ENCODE peak calls at places on chromosomes 7 and 10, in nine cellular contexts. One of them, this sample, is unnamed.

GRCh38 chr10:127570036-127570435 is 20.9 kb downstream of the NPS start:
- DNase-seq in suprapubic skin: no peak
- DNase-seq in mesendoderm: no peak
- DNase-seq in left ventricle myocardium inferior: no peak
- DNase-seq in endodermal cell: no peak
- DNase-seq in heart left ventricle: no peak
- DNase-seq in astrocyte: no peak
- DNase-seq in aorta: no peak
- DNase-seq in mesenchymal stem cell: no peak
- DNase-seq in this sample: no peak

GRCh38 chr7:14398531-14398930 is 409.1 kb upstream of the ETV1 start:
- DNase-seq in suprapubic skin: no peak
- DNase-seq in astrocyte: no peak
- DNase-seq in left ventricle myocardium inferior: no peak
- DNase-seq in aorta: no peak
- DNase-seq in mesendoderm: no peak
- DNase-seq in heart left ventricle: no peak
- DNase-seq in mesenchymal stem cell: no peak
- DNase-seq in endodermal cell: no peak
- DNase-seq in this sample: no peak

GRCh38 chr10:43775379-43775778 is 126.7 kb upstream of the ZNF32 start:
- DNase-seq in mesendoderm: peak; percentile 11
- DNase-seq in left ventricle myocardium inferior: no peak
- DNase-seq in astrocyte: no peak
- DNase-seq in suprapubic skin: no peak
- DNase-seq in heart left ventricle: no peak
- DNase-seq in endodermal cell: no peak
- DNase-seq in aorta: no peak
- DNase-seq in mesenchymal stem cell: no peak
- DNase-seq in this sample: no peak

GRCh38 chr7:101882595-101883564 is 65.5 kb downstream of the CUX1 start:
- DNase-seq in left ventricle myocardium inferior: peak; percentile 71
- DNase-seq in mesendoderm: peak; percentile 87
- DNase-seq in mesenchymal stem cell: peak; percentile 100
- DNase-seq in astrocyte: peak; percentile 100
- DNase-seq in endodermal cell: peak; percentile 80
- DNase-seq in heart left ventricle: peak; percentile 94
- DNase-seq in suprapubic skin: peak; percentile 84
- DNase-seq in aorta: peak; percentile 91
- DNase-seq in this sample: peak; percentile 96

GRCh38 chr7:98526059-98526458 is 91.0 kb upstream of the NPTX2 start:
- DNase-seq in suprapubic skin: no peak
- DNase-seq in mesenchymal stem cell: no peak
- DNase-seq in mesendoderm: no peak
- DNase-seq in aorta: no peak
- DNase-seq in endodermal cell: no peak
- DNase-seq in astrocyte: no peak
- DNase-seq in left ventricle myocardium inferior: no peak
- DNase-seq in heart left ventricle: no peak
- DNase-seq in this sample: no peak

GRCh38 chr10:102669206-102670064 is 25.2 kb downstream of the TRIM8 start:
- DNase-seq in endodermal cell: peak; percentile 77
- DNase-seq in heart left ventricle: peak; percentile 88
- DNase-seq in suprapubic skin: no peak
- DNase-seq in astrocyte: peak; percentile 30
- DNase-seq in mesendoderm: peak; percentile 47
- DNase-seq in mesenchymal stem cell: peak; percentile 72
- DNase-seq in left ventricle myocardium inferior: peak; percentile 65
- DNase-seq in aorta: peak; percentile 83
- DNase-seq in this sample: peak; percentile 87

GRCh38 chr10:35561670-35562069 is 43.5 kb upstream of the GJD4 start:
- DNase-seq in aorta: no peak
- DNase-seq in mesendoderm: no peak
- DNase-seq in astrocyte: no peak
- DNase-seq in heart left ventricle: peak; percentile 57
- DNase-seq in endodermal cell: no peak
- DNase-seq in left ventricle myocardium inferior: peak; percentile 56
- DNase-seq in mesenchymal stem cell: no peak
- DNase-seq in suprapubic skin: no peak
- DNase-seq in this sample: no peak

GRCh38 chr10:3813267-3813666 is 28.3 kb upstream of the KLF6 start:
- DNase-seq in mesendoderm: no peak
- DNase-seq in endodermal cell: no peak
- DNase-seq in aorta: no peak
- DNase-seq in mesenchymal stem cell: no peak
- DNase-seq in astrocyte: no peak
- DNase-seq in suprapubic skin: no peak
- DNase-seq in left ventricle myocardium inferior: no peak
- DNase-seq in heart left ventricle: no peak
- DNase-seq in this sample: no peak

GRCh38 chr7:17663056-17663675 is 277.1 kb downstream of the SNX13 start:
- DNase-seq in astrocyte: peak; percentile 92
- DNase-seq in mesendoderm: peak; percentile 39
- DNase-seq in mesenchymal stem cell: peak; percentile 82
- DNase-seq in left ventricle myocardium inferior: no peak
- DNase-seq in heart left ventricle: no peak
- DNase-seq in aorta: no peak
- DNase-seq in endodermal cell: no peak
- DNase-seq in suprapubic skin: no peak
- DNase-seq in this sample: no peak

GRCh38 chr10:71083457-71083975 is 128.9 kb upstream of the UNC5B start:
- DNase-seq in astrocyte: no peak
- DNase-seq in mesenchymal stem cell: no peak
- DNase-seq in suprapubic skin: peak; percentile 40
- DNase-seq in heart left ventricle: no peak
- DNase-seq in aorta: no peak
- DNase-seq in left ventricle myocardium inferior: no peak
- DNase-seq in endodermal cell: peak; percentile 26
- DNase-seq in mesendoderm: no peak
- DNase-seq in this sample: no peak

GRCh38 chr7:28700790-28701203 is 257.3 kb downstream of the TRIL start:
- DNase-seq in aorta: no peak
- DNase-seq in mesenchymal stem cell: no peak
- DNase-seq in astrocyte: peak; percentile 32
- DNase-seq in endodermal cell: no peak
- DNase-seq in suprapubic skin: no peak
- DNase-seq in heart left ventricle: no peak
- DNase-seq in left ventricle myocardium inferior: no peak
- DNase-seq in mesendoderm: no peak
- DNase-seq in this sample: no peak

GRCh38 chr7:148753224-148753623 is 54.5 kb downstream of the CUL1 start:
- DNase-seq in astrocyte: peak; percentile 14
- DNase-seq in mesenchymal stem cell: no peak
- DNase-seq in heart left ventricle: no peak
- DNase-seq in mesendoderm: no peak
- DNase-seq in suprapubic skin: no peak
- DNase-seq in left ventricle myocardium inferior: no peak
- DNase-seq in aorta: no peak
- DNase-seq in endodermal cell: no peak
- DNase-seq in this sample: no peak

GRCh38 chr10:102713483-102713813 is 749 bp downstream of the ARL3 start:
- DNase-seq in astrocyte: peak; percentile 68
- DNase-seq in mesenchymal stem cell: no peak
- DNase-seq in mesendoderm: no peak
- DNase-seq in aorta: no peak
- DNase-seq in endodermal cell: no peak
- DNase-seq in heart left ventricle: no peak
- DNase-seq in left ventricle myocardium inferior: no peak
- DNase-seq in suprapubic skin: no peak
- DNase-seq in this sample: no peak

GRCh38 chr7:77685219-77685618 is 11.0 kb upstream of the RSBN1L start:
- DNase-seq in left ventricle myocardium inferior: no peak
- DNase-seq in endodermal cell: peak; percentile 56
- DNase-seq in astrocyte: peak; percentile 6
- DNase-seq in suprapubic skin: no peak
- DNase-seq in mesenchymal stem cell: peak; percentile 45
- DNase-seq in mesendoderm: peak; percentile 77
- DNase-seq in heart left ventricle: no peak
- DNase-seq in aorta: no peak
- DNase-seq in this sample: no peak

GRCh38 chr7:33781796-33782195 is 123.5 kb upstream of the BMPER start:
- DNase-seq in left ventricle myocardium inferior: no peak
- DNase-seq in mesenchymal stem cell: no peak
- DNase-seq in suprapubic skin: no peak
- DNase-seq in endodermal cell: no peak
- DNase-seq in astrocyte: no peak
- DNase-seq in aorta: no peak
- DNase-seq in mesendoderm: no peak
- DNase-seq in heart left ventricle: no peak
- DNase-seq in this sample: no peak

GRCh38 chr10:114053946-114054345 is 10.3 kb downstream of the ADRB1 start:
- DNase-seq in heart left ventricle: no peak
- DNase-seq in endodermal cell: no peak
- DNase-seq in suprapubic skin: no peak
- DNase-seq in mesenchymal stem cell: no peak
- DNase-seq in astrocyte: no peak
- DNase-seq in aorta: no peak
- DNase-seq in left ventricle myocardium inferior: no peak
- DNase-seq in mesendoderm: no peak
- DNase-seq in this sample: no peak

GRCh38 chr10:132120734-132121510 is 55.2 kb downstream of the JAKMIP3 start:
- DNase-seq in mesendoderm: no peak
- DNase-seq in heart left ventricle: no peak
- DNase-seq in suprapubic skin: no peak
- DNase-seq in astrocyte: no peak
- DNase-seq in aorta: peak; percentile 40
- DNase-seq in endodermal cell: no peak
- DNase-seq in left ventricle myocardium inferior: no peak
- DNase-seq in mesenchymal stem cell: no peak
- DNase-seq in this sample: no peak

GRCh38 chr7:77537136-77537594 is at the start of gene PTPN12:
- DNase-seq in mesenchymal stem cell: no peak
- DNase-seq in suprapubic skin: peak; percentile 88
- DNase-seq in mesendoderm: peak; percentile 91
- DNase-seq in aorta: peak; percentile 94
- DNase-seq in heart left ventricle: no peak
- DNase-seq in endodermal cell: no peak
- DNase-seq in astrocyte: peak; percentile 61
- DNase-seq in left ventricle myocardium inferior: no peak
- DNase-seq in this sample: no peak

GRCh38 chr10:100544950-100545349 is 9.2 kb downstream of the HIF1AN start:
- DNase-seq in mesendoderm: no peak
- DNase-seq in left ventricle myocardium inferior: no peak
- DNase-seq in heart left ventricle: no peak
- DNase-seq in aorta: no peak
- DNase-seq in astrocyte: no peak
- DNase-seq in suprapubic skin: no peak
- DNase-seq in endodermal cell: no peak
- DNase-seq in mesenchymal stem cell: no peak
- DNase-seq in this sample: no peak
- H3K36me3 ChIP-seq in mesendoderm: peaks cover 21% of the 10 kb centered on the region
- H3K36me3 ChIP-seq in left ventricle myocardium inferior: peaks cover 98% of the 10 kb centered on the region
- H3K36me3 ChIP-seq in heart left ventricle: peaks cover 100% of the 10 kb centered on the region
- H3K36me3 ChIP-seq in aorta: peaks cover 22% of the 10 kb centered on the region
- H3K36me3 ChIP-seq in astrocyte: peaks cover 60% of the 10 kb centered on the region
- H3K36me3 ChIP-seq in suprapubic skin: peaks cover 100% of the 10 kb centered on the region
- H3K36me3 ChIP-seq in endodermal cell: peaks cover 91% of the 10 kb centered on the region
- H3K36me3 ChIP-seq in mesenchymal stem cell: peaks cover 95% of the 10 kb centered on the region
- H3K36me3 ChIP-seq in this sample: peaks cover 100% of the 10 kb centered on the region

GRCh38 chr10:119302172-119302571 is 94.8 kb downstream of the GRK5 start:
- DNase-seq in heart left ventricle: no peak
- DNase-seq in endodermal cell: no peak
- DNase-seq in aorta: no peak
- DNase-seq in suprapubic skin: no peak
- DNase-seq in astrocyte: no peak
- DNase-seq in mesenchymal stem cell: no peak
- DNase-seq in mesendoderm: no peak
- DNase-seq in left ventricle myocardium inferior: no peak
- DNase-seq in this sample: no peak
- H3K27ac ChIP-seq in heart left ventricle: no peak overlapping the region
- H3K27ac ChIP-seq in endodermal cell: no peak overlapping the region
- H3K27ac ChIP-seq in aorta: peak overlapping the region; percentile 56
- H3K27ac ChIP-seq in suprapubic skin: no peak overlapping the region
- H3K27ac ChIP-seq in astrocyte: no peak overlapping the region
- H3K27ac ChIP-seq in mesenchymal stem cell: no peak overlapping the region
- H3K27ac ChIP-seq in mesendoderm: no peak overlapping the region
- H3K27ac ChIP-seq in left ventricle myocardium inferior: peak overlapping the region; percentile 68
- H3K27ac ChIP-seq in this sample: peak overlapping the region; percentile 43

DNA sequence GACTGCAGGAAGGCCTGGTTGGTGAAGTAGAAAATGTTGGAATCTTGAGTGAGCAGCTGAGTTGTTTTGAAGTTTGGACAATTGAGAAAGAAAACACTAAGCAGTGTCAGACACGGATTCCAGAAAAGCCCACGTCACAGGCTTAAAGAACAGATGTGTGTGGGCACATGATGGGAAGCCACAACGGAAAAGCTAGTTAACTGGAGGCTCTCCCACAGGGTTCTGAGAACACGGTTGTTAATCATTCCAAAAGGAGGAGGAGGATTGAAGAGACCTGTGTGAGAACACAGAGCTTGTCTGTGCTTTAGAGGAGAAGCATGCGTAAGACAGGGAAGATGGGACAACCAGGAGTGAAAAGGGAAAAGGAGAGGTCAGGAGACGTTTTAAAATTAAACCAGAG is 42.6 kb downstream of the SHH start:
- DNase-seq in mesendoderm: no peak
- DNase-seq in aorta: no peak
- DNase-seq in mesenchymal stem cell: peak; percentile 46
- DNase-seq in astrocyte: peak; percentile 33
- DNase-seq in left ventricle myocardium inferior: no peak
- DNase-seq in endodermal cell: peak; percentile 1
- DNase-seq in heart left ventricle: no peak
- DNase-seq in suprapubic skin: no peak
- DNase-seq in this sample: no peak
- H3K36me3 ChIP-seq in mesendoderm: peaks cover 3% of the 10 kb centered on the region
- H3K36me3 ChIP-seq in aorta: peaks cover 5% of the 10 kb centered on the region
- H3K36me3 ChIP-seq in mesenchymal stem cell: peaks cover 87% of the 10 kb centered on the region
- H3K36me3 ChIP-seq in astrocyte: peaks cover 26% of the 10 kb centered on the region
- H3K36me3 ChIP-seq in left ventricle myocardium inferior: peaks cover 79% of the 10 kb centered on the region
- H3K36me3 ChIP-seq in endodermal cell: peaks cover 86% of the 10 kb centered on the region
- H3K36me3 ChIP-seq in heart left ventricle: peaks cover 89% of the 10 kb centered on the region
- H3K36me3 ChIP-seq in suprapubic skin: peaks cover 74% of the 10 kb centered on the region
- H3K36me3 ChIP-seq in this sample: peaks cover 62% of the 10 kb centered on the region

GRCh38 chr10:86979977-86980448 is 11.7 kb downstream of the ADIRF start:
- DNase-seq in mesendoderm: no peak
- DNase-seq in suprapubic skin: no peak
- DNase-seq in mesenchymal stem cell: peak; percentile 47
- DNase-seq in heart left ventricle: peak; percentile 83
- DNase-seq in astrocyte: no peak
- DNase-seq in aorta: peak; percentile 84
- DNase-seq in left ventricle myocardium inferior: peak; percentile 46
- DNase-seq in endodermal cell: no peak
- DNase-seq in this sample: peak; percentile 93
- H3K27ac ChIP-seq in mesendoderm: no peak overlapping the region
- H3K27ac ChIP-seq in suprapubic skin: peak overlapping the region; percentile 84
- H3K27ac ChIP-seq in mesenchymal stem cell: no peak overlapping the region
- H3K27ac ChIP-seq in heart left ventricle: peak overlapping the region; percentile 70
- H3K27ac ChIP-seq in astrocyte: no peak overlapping the region
- H3K27ac ChIP-seq in aorta: peak overlapping the region; percentile 86
- H3K27ac ChIP-seq in left ventricle myocardium inferior: peak overlapping the region; percentile 72
- H3K27ac ChIP-seq in endodermal cell: no peak overlapping the region
- H3K27ac ChIP-seq in this sample: peak overlapping the region; percentile 90

DNA sequence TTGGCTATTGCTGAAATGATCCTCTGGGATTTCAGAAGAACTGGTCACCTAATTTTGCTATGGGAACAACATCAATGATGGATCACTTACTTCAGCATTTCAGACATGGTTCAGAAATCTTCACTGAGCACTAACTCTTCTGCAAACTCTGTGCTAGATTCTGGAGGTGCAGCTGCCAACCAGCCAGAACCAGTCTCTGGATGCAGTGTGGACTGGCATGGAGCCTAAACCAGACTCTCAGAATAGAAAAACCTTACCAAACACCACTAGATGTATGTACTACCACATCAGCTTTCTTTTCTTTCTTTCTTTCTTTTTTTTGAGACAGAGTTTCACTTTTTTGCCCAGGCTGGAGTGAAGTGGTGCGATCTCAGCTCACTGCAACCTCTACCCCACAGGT is 31.9 kb upstream of the DNMBP start:
- DNase-seq in astrocyte: no peak
- DNase-seq in mesenchymal stem cell: no peak
- DNase-seq in mesendoderm: no peak
- DNase-seq in left ventricle myocardium inferior: no peak
- DNase-seq in aorta: no peak
- DNase-seq in heart left ventricle: no peak
- DNase-seq in endodermal cell: no peak
- DNase-seq in suprapubic skin: no peak
- DNase-seq in this sample: no peak
- H3K36me3 ChIP-seq in astrocyte: no peaks in the 10 kb centered on the region
- H3K36me3 ChIP-seq in mesenchymal stem cell: no peaks in the 10 kb centered on the region
- H3K36me3 ChIP-seq in mesendoderm: no peaks in the 10 kb centered on the region
- H3K36me3 ChIP-seq in left ventricle myocardium inferior: no peaks in the 10 kb centered on the region
- H3K36me3 ChIP-seq in aorta: no peaks in the 10 kb centered on the region
- H3K36me3 ChIP-seq in heart left ventricle: no peaks in the 10 kb centered on the region
- H3K36me3 ChIP-seq in endodermal cell: no peaks in the 10 kb centered on the region
- H3K36me3 ChIP-seq in suprapubic skin: no peaks in the 10 kb centered on the region
- H3K36me3 ChIP-seq in this sample: no peaks in the 10 kb centered on the region